ENCODE peak calls at places on chromosome 6, in four cellular contexts. A is cardiac fibroblast, K is B cell, M is mucosa of descending colon. I is an unnamed sample.

GRCh38 chr6:71072508-71072907 is 115.6 kb upstream of the B3GAT2 start:
- DNase-seq in M (no peak), K (no peak), A (peak), I (no peak)

GRCh38 chr6:100504786-100505737 is 40.3 kb upstream of the SIM1 start:
- DNase-seq in A (peak), K (no peak), M (no peak), I (peak)

GRCh38 chr6:165925474-165926156 is 242.0 kb downstream of the TBXT start:
- DNase-seq in A (peak), K (no peak), M (no peak), I (no peak)

GRCh38 chr6:109356237-109356636 is 26.0 kb downstream of the CD164 start:
- DNase-seq in M (no peak), A (no peak), K (no peak), I (no peak)

GRCh38 chr6:125732398-125732797 is 17.0 kb upstream of the HEY2 start:
- DNase-seq in M (no peak), K (no peak), A (no peak), I (no peak)

GRCh38 chr6:35105078-35105477 is 36.1 kb downstream of the TCP11 start:
- DNase-seq in K (no peak), M (no peak), A (no peak), I (no peak)

GRCh38 chr6:75230484-75231325 is 12.9 kb downstream of the COX7A2 start:
- DNase-seq in M (no peak), K (no peak), A (peak), I (peak)

GRCh38 chr6:52839124-52840055 is 1.2 kb downstream of the GSTA5 start:
- DNase-seq in A (peak), K (peak), M (no peak), I (peak)

GRCh38 chr6:22470454-22471368 is 98.7 kb upstream of the HDGFL1 start:
- DNase-seq in A (peak), M (no peak), K (no peak), I (peak)

GRCh38 chr6:117829594-117830319 is 77.3 kb upstream of the SLC35F1 start:
- DNase-seq in K (no peak), M (no peak), A (peak), I (peak)

GRCh38 chr6:149075616-149076354 is 241.7 kb upstream of the TAB2 start:
- DNase-seq in A (peak), M (no peak), K (no peak), I (no peak)

GRCh38 chr6:21595265-21595950 is 1.9 kb downstream of the SOX4 start:
- DNase-seq in A (peak), M (peak), K (peak), I (peak)

GRCh38 chr6:30880563-30881252 is 3.6 kb upstream of the DDR1 start:
- DNase-seq in A (no peak), M (no peak), K (no peak), I (no peak)

GRCh38 chr6:144661101-144661806 is 376.1 kb downstream of the UTRN start:
- DNase-seq in A (no peak), K (no peak), M (no peak), I (peak)

GRCh38 chr6:166911248-166911677 is 45.1 kb downstream of the RNASET2 start:
- DNase-seq in K (no peak), A (no peak), M (no peak), I (no peak)

GRCh38 chr6:151452750-151453427 is 963 bp upstream of the RMND1 start:
- DNase-seq in K (peak), M (no peak), A (peak), I (no peak)

GRCh38 chr6:149855040-149855654 is 9.0 kb downstream of the LRP11 start:
- DNase-seq in K (no peak), A (peak), M (no peak), I (peak)

GRCh38 chr6:101777646-101778045 is 384.1 kb downstream of the GRIK2 start:
- DNase-seq in K (no peak), A (no peak), M (no peak), I (no peak)

GRCh38 chr6:110816677-110817076 is 1.4 kb upstream of the CDK19 start:
- DNase-seq in M (no peak), A (no peak), K (peak), I (no peak)

GRCh38 chr6:27862396-27863061 is 49.7 kb downstream of the OR2B2 start:
- DNase-seq in A (peak), K (no peak), M (no peak), I (no peak)

GRCh38 chr6:33445020-33445676 is 9.2 kb upstream of the ZBTB9 start:
- DNase-seq in K (no peak), M (no peak), A (no peak), I (no peak)

GRCh38 chr6:163086563-163086895 is 328.0 kb upstream of the QKI start:
- DNase-seq in M (no peak), A (no peak), K (no peak), I (no peak)

GRCh38 chr6:112225691-112226090 is 28.7 kb downstream of the LAMA4 start:
- DNase-seq in M (no peak), A (peak), K (no peak), I (no peak)

GRCh38 chr6:73566954-73567591 is 46.2 kb upstream of the EEF1A1 start:
- DNase-seq in A (peak), M (peak), K (no peak), I (peak)

GRCh38 chr6:7680393-7681075 is 45.4 kb upstream of the BMP6 start:
- DNase-seq in K (no peak), M (no peak), A (no peak), I (no peak)

GRCh38 chr6:34671362-34671761 is 25.2 kb downstream of the ILRUN start:
- DNase-seq in M (no peak), K (no peak), A (peak), I (no peak)

GRCh38 chr6:35258858-35259193 is 709 bp upstream of the ZNF76 start:
- DNase-seq in K (no peak), M (no peak), A (no peak), I (peak)

GRCh38 chr6:30735668-30736314 is 6.7 kb downstream of the FLOT1 start:
- DNase-seq in M (no peak), K (peak), A (no peak), I (no peak)

GRCh38 chr6:137342607-137343186 is 123.5 kb upstream of the IFNGR1 start:
- DNase-seq in M (no peak), A (no peak), K (no peak), I (no peak)

GRCh38 chr6:30870546-30870945 is 13.8 kb upstream of the DDR1 start:
- DNase-seq in A (no peak), K (no peak), M (no peak), I (no peak)

GRCh38 chr6:43853066-43853650 is 83.1 kb downstream of the VEGFA start:
- DNase-seq in K (no peak), M (no peak), A (no peak), I (no peak)

GRCh38 chr6:30006170-30007131 is 54.6 kb upstream of the POLR1H start:
- DNase-seq in K (peak), A (no peak), M (peak), I (peak)

GRCh38 chr6:11271637-11272036 is 39.2 kb upstream of the NEDD9 start:
- DNase-seq in A (peak), M (no peak), K (no peak), I (no peak)

GRCh38 chr6:148325316-148326068 is 17.1 kb upstream of the SASH1 start:
- DNase-seq in K (no peak), M (no peak), A (no peak), I (no peak)

GRCh38 chr6:16718301-16718700 is 43.0 kb downstream of the ATXN1 start:
- DNase-seq in K (no peak), M (no peak), A (no peak), I (no peak)

GRCh38 chr6:37489697-37490336 is 9.9 kb downstream of the CCDC167 start:
- DNase-seq in M (no peak), A (no peak), K (no peak), I (no peak)
- TF ChIP-seq CTCF in M (no peak), A (peak), K (peak), I (no peak)

DNA sequence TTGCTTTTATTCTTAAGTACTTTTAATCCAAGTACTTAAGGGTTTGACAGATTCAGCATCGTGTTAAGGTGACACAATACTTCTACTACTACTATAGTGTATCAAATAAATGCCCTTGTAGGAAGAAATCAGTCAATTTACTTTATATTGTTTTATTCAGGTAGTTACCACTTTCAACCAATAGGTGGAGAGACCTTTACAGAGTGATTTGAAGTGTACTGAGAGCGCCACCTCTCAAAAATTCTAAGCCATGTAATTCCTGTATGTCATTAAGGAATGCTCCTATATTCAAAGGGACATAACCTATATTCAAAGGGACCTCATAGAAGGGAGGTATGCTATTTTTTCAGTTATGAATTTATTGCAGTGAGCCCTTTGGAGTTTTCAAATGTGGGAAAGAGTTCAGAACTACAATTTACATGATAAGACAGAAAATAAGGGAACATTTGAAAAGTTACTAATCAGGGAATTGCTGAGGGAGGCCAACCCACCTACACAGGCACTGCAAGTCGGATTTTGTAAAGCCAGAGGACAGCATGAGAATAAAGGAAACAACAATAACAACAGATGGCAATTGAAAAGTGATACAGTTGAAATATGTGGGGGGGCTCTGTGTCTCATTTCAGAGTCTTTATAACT is 955.6 kb downstream of the TBC1D32 start:
- DNase-seq in M (no peak), K (peak), A (peak), I (no peak)
- TF ChIP-seq CTCF in M (no peak), K (peak), A (peak), I (peak)

GRCh38 chr6:90900034-90900433 is 313.2 kb upstream of the MAP3K7 start:
- DNase-seq in A (no peak), K (no peak), M (no peak), I (no peak)
- TF ChIP-seq CTCF in A (no peak), K (no peak), M (no peak), I (no peak)

GRCh38 chr6:132816665-132817064 is 2.3 kb downstream of the RPS12 start:
- DNase-seq in K (no peak), A (no peak), M (no peak), I (no peak)
- TF ChIP-seq CTCF in K (no peak), A (no peak), M (no peak), I (no peak)

GRCh38 chr6:56244528-56245253 is 2.7 kb downstream of the COL21A1 start:
- DNase-seq in K (no peak), A (no peak), M (no peak), I (no peak)

GRCh38 chr6:56245903-56246351 is 1.5 kb downstream of the COL21A1 start:
- DNase-seq in A (peak), K (no peak), M (no peak), I (no peak)

GRCh38 chr6:56246544-56246940 is 838 bp downstream of the COL21A1 start:
- DNase-seq in A (peak), K (no peak), M (no peak), I (peak)

GRCh38 chr6:56247654-56248122 is 308 bp upstream of the COL21A1 start:
- DNase-seq in K (no peak), M (no peak), A (no peak), I (no peak)

DNA sequence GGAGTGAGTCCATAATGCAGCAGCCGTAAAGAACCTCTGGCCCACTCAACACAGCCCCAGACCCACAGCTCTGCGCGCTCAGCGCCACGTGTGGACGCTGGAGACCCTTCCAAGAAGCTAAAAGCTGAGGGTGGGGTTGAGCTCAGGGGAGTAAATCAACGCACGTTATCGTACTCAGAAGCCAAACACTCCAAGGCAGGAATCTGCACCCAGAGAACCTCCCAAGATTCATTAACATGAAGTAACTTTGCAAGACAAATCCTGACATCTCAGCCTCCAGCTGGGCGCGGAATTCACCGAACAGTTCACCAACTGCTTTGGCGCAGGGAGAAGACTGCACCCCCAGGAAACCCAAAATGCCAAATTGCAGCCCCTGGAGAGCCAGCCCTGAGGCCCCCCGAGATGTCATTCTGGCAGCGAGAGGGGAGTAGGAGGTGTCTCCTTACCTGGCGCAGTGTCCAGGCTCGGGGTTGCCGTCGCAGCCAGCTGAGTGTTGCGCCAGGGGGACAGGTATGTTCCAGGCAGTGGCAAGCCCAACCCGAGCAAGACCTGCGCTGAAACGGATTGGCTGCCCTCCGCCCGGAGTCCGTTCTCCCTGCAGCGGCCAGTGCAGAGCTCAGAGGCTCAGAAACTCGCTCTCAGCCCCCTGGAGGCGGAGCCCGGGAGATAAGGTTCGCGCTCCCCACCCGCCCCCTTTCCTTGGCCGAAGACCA is at the start of gene COL21A1:
- DNase-seq in A (peak), K (no peak), M (peak), I (peak)
- TF ChIP-seq CTCF in A (peak), K (no peak), M (no peak), I (no peak)

I was measured in Calu3.